ENCODE peak calls at places on chromosomes 11 and 22, in seven cellular contexts. One of them, this sample, is unnamed.

GRCh38 chr11:60761436-60762190 is 4.9 kb downstream of the MS4A15 start:
- DNase-seq in NCI-H1105: no peak
- DNase-seq in Kasumi-1: peak; percentile 29
- DNase-seq in skeletal muscle cell: no peak
- DNase-seq in WTC11: no peak
- DNase-seq in amniotic stem cell: no peak
- DNase-seq in astrocyte of the cerebellum: no peak
- DNase-seq in this sample: no peak

GRCh38 chr22:23684561-23685031 is 6.2 kb upstream of the RGL4 start:
- DNase-seq in NCI-H1105: no peak
- DNase-seq in Kasumi-1: no peak
- DNase-seq in skeletal muscle cell: no peak
- DNase-seq in WTC11: no peak
- DNase-seq in amniotic stem cell: no peak
- DNase-seq in astrocyte of the cerebellum: no peak
- DNase-seq in this sample: no peak

GRCh38 chr11:61056566-61056965 is 45.7 kb upstream of the CD5 start:
- DNase-seq in NCI-H1105: no peak
- DNase-seq in Kasumi-1: no peak
- DNase-seq in skeletal muscle cell: no peak
- DNase-seq in WTC11: no peak
- DNase-seq in amniotic stem cell: no peak
- DNase-seq in astrocyte of the cerebellum: no peak
- DNase-seq in this sample: no peak

GRCh38 chr22:48892571-48893287 is 934.9 kb downstream of the BRD1 start:
- DNase-seq in NCI-H1105: no peak
- DNase-seq in Kasumi-1: no peak
- DNase-seq in skeletal muscle cell: no peak
- DNase-seq in WTC11: no peak
- DNase-seq in amniotic stem cell: no peak
- DNase-seq in astrocyte of the cerebellum: no peak
- DNase-seq in this sample: no peak

GRCh38 chr11:10385696-10386095 is 69.4 kb upstream of the AMPD3 start:
- DNase-seq in NCI-H1105: no peak
- DNase-seq in Kasumi-1: no peak
- DNase-seq in skeletal muscle cell: peak; percentile 83
- DNase-seq in WTC11: no peak
- DNase-seq in amniotic stem cell: no peak
- DNase-seq in astrocyte of the cerebellum: no peak
- DNase-seq in this sample: no peak

GRCh38 chr22:18114495-18114894 is 3.9 kb downstream of the TUBA8 start:
- DNase-seq in NCI-H1105: no peak
- DNase-seq in Kasumi-1: no peak
- DNase-seq in skeletal muscle cell: no peak
- DNase-seq in WTC11: no peak
- DNase-seq in amniotic stem cell: no peak
- DNase-seq in astrocyte of the cerebellum: no peak
- DNase-seq in this sample: no peak

GRCh38 chr11:86421976-86422770 is 47.5 kb downstream of the CCDC81 start:
- DNase-seq in NCI-H1105: no peak
- DNase-seq in Kasumi-1: no peak
- DNase-seq in skeletal muscle cell: no peak
- DNase-seq in WTC11: no peak
- DNase-seq in amniotic stem cell: no peak
- DNase-seq in astrocyte of the cerebellum: no peak
- DNase-seq in this sample: no peak

GRCh38 chr11:28834877-28835276 is 726.7 kb downstream of the METTL15 start:
- DNase-seq in NCI-H1105: no peak
- DNase-seq in Kasumi-1: no peak
- DNase-seq in skeletal muscle cell: peak; percentile 75
- DNase-seq in WTC11: no peak
- DNase-seq in amniotic stem cell: peak; percentile 52
- DNase-seq in astrocyte of the cerebellum: peak; percentile 41
- DNase-seq in this sample: no peak

GRCh38 chr11:67344264-67344663 is 9.1 kb downstream of the POLD4 start:
- DNase-seq in NCI-H1105: no peak
- DNase-seq in Kasumi-1: no peak
- DNase-seq in skeletal muscle cell: no peak
- DNase-seq in WTC11: no peak
- DNase-seq in amniotic stem cell: no peak
- DNase-seq in astrocyte of the cerebellum: no peak
- DNase-seq in this sample: no peak

GRCh38 chr22:48187272-48187855 is 1424.9 kb downstream of the TBC1D22A start:
- DNase-seq in NCI-H1105: no peak
- DNase-seq in Kasumi-1: no peak
- DNase-seq in skeletal muscle cell: no peak
- DNase-seq in WTC11: no peak
- DNase-seq in amniotic stem cell: no peak
- DNase-seq in astrocyte of the cerebellum: no peak
- DNase-seq in this sample: no peak

This sample was measured in NCI-H526.